ENCODE peak calls at places on chromosome 6, in seven cellular contexts. K is foreskin fibroblast; E is hypothalamus; O is head of caudate nucleus; W is activated CD4-positive, alpha-beta T cell treated with anti-CD3 and anti-CD28 coated beads, Interleukin-2, amount 10 ng/mL, durations not matched to agents 7 days and 5 days; R is germinal center; X is IMR-90. L is an unnamed sample.

GRCh38 chr6:85864453-85865401 is 222.0 kb upstream of the SYNCRIP start:
- DNase-seq in X (peak), O (no peak), E (no peak), R (no peak), W (no peak), K (peak), L (peak)

GRCh38 chr6:88919032-88919431 is 44.4 kb downstream of the RNGTT start:
- DNase-seq in W (no peak), R (no peak), O (no peak), X (no peak), E (no peak), K (no peak), L (no peak)

GRCh38 chr6:149212202-149212601 is 105.3 kb upstream of the TAB2 start:
- DNase-seq in W (no peak), R (no peak), X (peak), E (no peak), K (no peak), O (no peak), L (no peak)

GRCh38 chr6:31356216-31356945 is 598 bp downstream of the HLA-B start:
- DNase-seq in E (no peak), W (peak), X (peak), O (no peak), K (peak), R (no peak), L (peak)

GRCh38 chr6:111864138-111865048 is 8.9 kb downstream of the FYN start:
- DNase-seq in K (no peak), O (no peak), X (no peak), W (no peak), R (no peak), E (no peak), L (no peak)

GRCh38 chr6:13470240-13471140 is 16.9 kb downstream of the GFOD1 start:
- DNase-seq in W (no peak), K (no peak), O (peak), R (peak), X (no peak), E (peak), L (no peak)

GRCh38 chr6:170265655-170266054 is 25.2 kb downstream of the DLL1 start:
- DNase-seq in X (no peak), K (no peak), R (no peak), W (no peak), E (peak), O (peak), L (no peak)

GRCh38 chr6:2947424-2947823 is 23.9 kb downstream of the SERPINB6 start:
- DNase-seq in K (no peak), O (no peak), E (no peak), X (no peak), W (no peak), R (no peak), L (no peak)

GRCh38 chr6:51559059-51559458 is 528.4 kb downstream of the PKHD1 start:
- DNase-seq in E (no peak), R (no peak), X (no peak), O (no peak), K (no peak), W (no peak), L (peak)

L was measured in kidney tubule cell.